ENCODE peak calls at places on chromosomes 11 and 22, in ten cellular contexts. One of them, this sample, is unnamed.
A peak's percentile ranks its signal among the peaks of the same experiment; 100 is the strongest.

GRCh38 chr11:21814169-21814568 is 378.7 kb upstream of the ANO5 start:
- DNase-seq in neural progenitor cell: no peak
- DNase-seq in GM23248: no peak
- DNase-seq in tibial nerve: no peak
- DNase-seq in cardiac muscle cell: no peak
- DNase-seq in transverse colon: no peak
- DNase-seq in stomach: no peak
- DNase-seq in fibroblast of lung: no peak
- DNase-seq in HL-60: no peak
- DNase-seq in endothelial cell of umbilical vein: no peak
- DNase-seq in this sample: no peak

GRCh38 chr11:7004482-7004881 is 15.7 kb downstream of the ZNF214 start:
- DNase-seq in neural progenitor cell: no peak
- DNase-seq in GM23248: peak; percentile 97
- DNase-seq in tibial nerve: no peak
- DNase-seq in cardiac muscle cell: no peak
- DNase-seq in transverse colon: peak; percentile 13
- DNase-seq in stomach: no peak
- DNase-seq in fibroblast of lung: peak; percentile 39
- DNase-seq in HL-60: peak; percentile 2
- DNase-seq in endothelial cell of umbilical vein: peak; percentile 57
- DNase-seq in this sample: peak; percentile 19

GRCh38 chr11:95593101-95593500 is 196.5 kb downstream of the FAM76B start:
- DNase-seq in neural progenitor cell: no peak
- DNase-seq in GM23248: peak; percentile 40
- DNase-seq in tibial nerve: no peak
- DNase-seq in cardiac muscle cell: no peak
- DNase-seq in transverse colon: no peak
- DNase-seq in stomach: no peak
- DNase-seq in fibroblast of lung: peak; percentile 55
- DNase-seq in HL-60: no peak
- DNase-seq in endothelial cell of umbilical vein: no peak
- DNase-seq in this sample: peak; percentile 67

GRCh38 chr22:23408321-23408720 is 171.8 kb downstream of the IGLL1 start:
- DNase-seq in neural progenitor cell: no peak
- DNase-seq in GM23248: no peak
- DNase-seq in tibial nerve: no peak
- DNase-seq in cardiac muscle cell: no peak
- DNase-seq in transverse colon: no peak
- DNase-seq in stomach: no peak
- DNase-seq in fibroblast of lung: no peak
- DNase-seq in HL-60: no peak
- DNase-seq in endothelial cell of umbilical vein: no peak
- DNase-seq in this sample: no peak

GRCh38 chr11:18203723-18204122 is 31.1 kb downstream of the MRGPRX4 start:
- DNase-seq in neural progenitor cell: peak; percentile 80
- DNase-seq in GM23248: peak; percentile 38
- DNase-seq in tibial nerve: no peak
- DNase-seq in cardiac muscle cell: peak; percentile 46
- DNase-seq in transverse colon: no peak
- DNase-seq in stomach: no peak
- DNase-seq in fibroblast of lung: peak; percentile 22
- DNase-seq in HL-60: no peak
- DNase-seq in endothelial cell of umbilical vein: peak; percentile 5
- DNase-seq in this sample: no peak

GRCh38 chr22:49570032-49570848 is 257.4 kb downstream of the BRD1 start:
- DNase-seq in neural progenitor cell: no peak
- DNase-seq in GM23248: no peak
- DNase-seq in tibial nerve: no peak
- DNase-seq in cardiac muscle cell: no peak
- DNase-seq in transverse colon: peak; percentile 3
- DNase-seq in stomach: peak; percentile 10
- DNase-seq in fibroblast of lung: no peak
- DNase-seq in HL-60: no peak
- DNase-seq in endothelial cell of umbilical vein: no peak
- DNase-seq in this sample: peak; percentile 16

GRCh38 chr11:119585038-119585666 is 143.8 kb downstream of the NECTIN1 start:
- DNase-seq in neural progenitor cell: peak; percentile 49
- DNase-seq in GM23248: peak; percentile 10
- DNase-seq in tibial nerve: no peak
- DNase-seq in cardiac muscle cell: peak; percentile 45
- DNase-seq in transverse colon: peak; percentile 10
- DNase-seq in stomach: peak; percentile 48
- DNase-seq in fibroblast of lung: no peak
- DNase-seq in HL-60: no peak
- DNase-seq in endothelial cell of umbilical vein: peak; percentile 28
- DNase-seq in this sample: no peak

GRCh38 chr22:43831561-43832392 is 19.7 kb upstream of the EFCAB6 start:
- DNase-seq in neural progenitor cell: no peak
- DNase-seq in GM23248: no peak
- DNase-seq in tibial nerve: no peak
- DNase-seq in cardiac muscle cell: no peak
- DNase-seq in transverse colon: no peak
- DNase-seq in stomach: no peak
- DNase-seq in fibroblast of lung: no peak
- DNase-seq in HL-60: no peak
- DNase-seq in endothelial cell of umbilical vein: no peak
- DNase-seq in this sample: peak; percentile 50

GRCh38 chr22:31490496-31490925 is 869 bp upstream of the EIF4ENIF1 start:
- DNase-seq in neural progenitor cell: peak; percentile 43
- DNase-seq in GM23248: peak; percentile 85
- DNase-seq in tibial nerve: no peak
- DNase-seq in cardiac muscle cell: peak; percentile 57
- DNase-seq in transverse colon: peak; percentile 78
- DNase-seq in stomach: peak; percentile 53
- DNase-seq in fibroblast of lung: peak; percentile 63
- DNase-seq in HL-60: peak; percentile 96
- DNase-seq in endothelial cell of umbilical vein: peak; percentile 81
- DNase-seq in this sample: peak; percentile 70

GRCh38 chr11:1568451-1568911 is 3.6 kb downstream of the DUSP8 start:
- DNase-seq in neural progenitor cell: peak; percentile 88
- DNase-seq in GM23248: no peak
- DNase-seq in tibial nerve: no peak
- DNase-seq in cardiac muscle cell: no peak
- DNase-seq in transverse colon: no peak
- DNase-seq in stomach: no peak
- DNase-seq in fibroblast of lung: no peak
- DNase-seq in HL-60: no peak
- DNase-seq in endothelial cell of umbilical vein: no peak
- DNase-seq in this sample: no peak

GRCh38 chr11:105670811-105671210 is 60.9 kb downstream of the GRIA4 start:
- DNase-seq in neural progenitor cell: no peak
- DNase-seq in GM23248: no peak
- DNase-seq in tibial nerve: no peak
- DNase-seq in cardiac muscle cell: no peak
- DNase-seq in transverse colon: no peak
- DNase-seq in stomach: no peak
- DNase-seq in fibroblast of lung: no peak
- DNase-seq in HL-60: no peak
- DNase-seq in endothelial cell of umbilical vein: no peak
- DNase-seq in this sample: no peak

GRCh38 chr11:26649884-26650283 is 72.0 kb downstream of the SLC5A12 start:
- DNase-seq in neural progenitor cell: peak; percentile 86
- DNase-seq in GM23248: peak; percentile 73
- DNase-seq in tibial nerve: no peak
- DNase-seq in cardiac muscle cell: peak; percentile 71
- DNase-seq in transverse colon: peak; percentile 61
- DNase-seq in stomach: peak; percentile 58
- DNase-seq in fibroblast of lung: peak; percentile 81
- DNase-seq in HL-60: peak; percentile 61
- DNase-seq in endothelial cell of umbilical vein: peak; percentile 63
- DNase-seq in this sample: peak; percentile 34

GRCh38 chr11:20597924-20598484 is 1.4 kb upstream of the SLC6A5 start:
- DNase-seq in neural progenitor cell: peak; percentile 57
- DNase-seq in GM23248: no peak
- DNase-seq in tibial nerve: no peak
- DNase-seq in cardiac muscle cell: no peak
- DNase-seq in transverse colon: no peak
- DNase-seq in stomach: no peak
- DNase-seq in fibroblast of lung: no peak
- DNase-seq in HL-60: no peak
- DNase-seq in endothelial cell of umbilical vein: no peak
- DNase-seq in this sample: no peak

GRCh38 chr11:8934735-8935478 is 2.2 kb upstream of the C11orf16 start:
- DNase-seq in neural progenitor cell: no peak
- DNase-seq in GM23248: peak; percentile 88
- DNase-seq in tibial nerve: no peak
- DNase-seq in cardiac muscle cell: no peak
- DNase-seq in transverse colon: no peak
- DNase-seq in stomach: no peak
- DNase-seq in fibroblast of lung: peak; percentile 58
- DNase-seq in HL-60: no peak
- DNase-seq in endothelial cell of umbilical vein: no peak
- DNase-seq in this sample: no peak
- H3K27ac ChIP-seq in neural progenitor cell: no peak overlapping the region
- H3K27ac ChIP-seq in GM23248: peak overlapping the region; percentile 49
- H3K27ac ChIP-seq in tibial nerve: no peak overlapping the region
- H3K27ac ChIP-seq in cardiac muscle cell: no peak overlapping the region
- H3K27ac ChIP-seq in transverse colon: no peak overlapping the region
- H3K27ac ChIP-seq in stomach: no peak overlapping the region
- H3K27ac ChIP-seq in fibroblast of lung: peak overlapping the region; percentile 41
- H3K27ac ChIP-seq in HL-60: no peak overlapping the region
- H3K27ac ChIP-seq in endothelial cell of umbilical vein: no peak overlapping the region
- H3K27ac ChIP-seq in this sample: no peak overlapping the region

DNA sequence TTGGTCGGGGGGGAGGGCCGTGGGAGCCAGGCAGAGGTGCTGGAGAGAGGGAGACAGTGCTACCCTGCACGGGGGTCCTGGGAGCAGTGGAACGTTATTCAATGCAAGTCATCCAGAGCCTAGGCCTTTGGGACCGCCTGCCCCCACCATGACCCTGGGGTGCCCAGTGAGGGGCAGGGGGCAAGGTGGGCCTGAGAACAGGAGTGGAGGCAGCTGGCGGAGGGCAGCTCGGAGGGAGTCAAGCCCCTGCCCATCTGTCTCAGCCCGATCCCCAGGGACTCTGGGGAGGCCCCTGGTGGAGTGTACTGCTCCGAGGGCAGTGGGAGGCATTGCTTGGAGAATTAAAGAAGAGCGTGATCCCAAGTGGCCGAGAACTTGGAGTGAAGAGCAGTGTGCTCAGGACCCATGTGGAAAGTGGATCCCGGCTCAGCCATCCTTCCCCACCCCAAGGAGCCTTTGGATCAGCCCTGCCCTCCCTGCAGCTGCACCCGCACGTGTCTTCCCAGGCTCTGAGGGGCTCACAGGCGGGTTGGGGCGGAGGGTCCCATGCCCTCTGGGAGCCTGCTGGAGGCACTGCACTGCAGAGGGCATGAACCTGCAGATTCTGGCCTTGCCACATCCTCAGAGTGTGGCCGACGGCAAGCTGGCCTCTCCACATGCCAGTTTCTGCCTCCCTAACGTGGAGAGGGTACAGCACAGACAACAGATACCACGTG is 34.0 kb upstream of the SMIM38 start:
- DNase-seq in neural progenitor cell: no peak
- DNase-seq in GM23248: no peak
- DNase-seq in tibial nerve: no peak
- DNase-seq in cardiac muscle cell: no peak
- DNase-seq in transverse colon: no peak
- DNase-seq in stomach: no peak
- DNase-seq in fibroblast of lung: no peak
- DNase-seq in HL-60: no peak
- DNase-seq in endothelial cell of umbilical vein: no peak
- DNase-seq in this sample: no peak
- H3K27ac ChIP-seq in neural progenitor cell: no peak overlapping the region
- H3K27ac ChIP-seq in GM23248: no peak overlapping the region
- H3K27ac ChIP-seq in tibial nerve: no peak overlapping the region
- H3K27ac ChIP-seq in cardiac muscle cell: no peak overlapping the region
- H3K27ac ChIP-seq in transverse colon: no peak overlapping the region
- H3K27ac ChIP-seq in stomach: peak overlapping the region; percentile 82
- H3K27ac ChIP-seq in fibroblast of lung: no peak overlapping the region
- H3K27ac ChIP-seq in HL-60: no peak overlapping the region
- H3K27ac ChIP-seq in endothelial cell of umbilical vein: no peak overlapping the region
- H3K27ac ChIP-seq in this sample: peak overlapping the region; percentile 45

DNA sequence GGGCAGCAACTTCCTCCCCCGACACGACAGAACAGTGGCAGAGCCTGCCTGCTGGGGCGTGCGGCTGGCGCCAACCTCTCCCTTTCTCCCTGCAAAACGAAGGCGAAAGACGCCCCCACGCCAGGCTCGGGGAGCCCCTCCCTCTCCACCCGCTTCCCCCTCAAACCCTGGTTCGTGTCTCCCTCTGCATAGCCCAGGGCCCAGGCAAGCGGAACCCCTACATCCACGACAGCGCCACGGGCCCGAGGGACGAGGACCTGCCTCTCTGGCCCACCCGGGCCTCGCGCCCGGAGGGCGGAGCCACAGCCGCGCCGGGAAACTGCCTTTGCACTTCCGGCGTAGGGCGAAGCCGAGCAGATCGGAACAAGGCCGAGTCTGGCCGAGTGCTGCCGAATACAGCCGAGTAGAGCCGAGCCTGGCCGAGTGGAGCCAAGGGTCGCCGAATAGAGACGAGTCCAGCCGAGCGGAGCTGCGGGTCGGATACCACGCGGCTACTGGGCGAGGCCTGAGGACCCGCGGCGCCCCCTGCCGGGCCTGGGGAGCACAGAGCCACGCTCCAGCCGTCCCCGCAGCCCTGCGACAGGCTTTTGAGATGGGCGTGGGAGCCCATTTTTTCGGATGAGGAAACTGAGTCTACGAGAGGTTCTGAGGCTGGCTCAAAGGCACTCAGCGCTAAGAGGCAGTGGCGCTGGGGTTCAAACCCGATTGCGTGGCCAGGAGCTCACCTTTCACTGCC is 11.2 kb upstream of the C1QTNF6 start:
- DNase-seq in neural progenitor cell: peak; percentile 99
- DNase-seq in GM23248: peak; percentile 98
- DNase-seq in tibial nerve: peak; percentile 98
- DNase-seq in cardiac muscle cell: peak; percentile 98
- DNase-seq in transverse colon: peak; percentile 100
- DNase-seq in stomach: peak; percentile 99
- DNase-seq in fibroblast of lung: peak; percentile 97
- DNase-seq in HL-60: peak; percentile 98
- DNase-seq in endothelial cell of umbilical vein: peak; percentile 99
- DNase-seq in this sample: peak; percentile 98
- H3K27ac ChIP-seq in neural progenitor cell: peak overlapping the region; percentile 27
- H3K27ac ChIP-seq in GM23248: peak overlapping the region; percentile 53
- H3K27ac ChIP-seq in tibial nerve: peak overlapping the region; percentile 96
- H3K27ac ChIP-seq in cardiac muscle cell: peak overlapping the region; percentile 81
- H3K27ac ChIP-seq in transverse colon: peak overlapping the region; percentile 94
- H3K27ac ChIP-seq in stomach: peak overlapping the region; percentile 97
- H3K27ac ChIP-seq in fibroblast of lung: peak overlapping the region; percentile 65
- H3K27ac ChIP-seq in HL-60: peak overlapping the region; percentile 91
- H3K27ac ChIP-seq in endothelial cell of umbilical vein: peak overlapping the region; percentile 71
- H3K27ac ChIP-seq in this sample: peak overlapping the region; percentile 84

DNA sequence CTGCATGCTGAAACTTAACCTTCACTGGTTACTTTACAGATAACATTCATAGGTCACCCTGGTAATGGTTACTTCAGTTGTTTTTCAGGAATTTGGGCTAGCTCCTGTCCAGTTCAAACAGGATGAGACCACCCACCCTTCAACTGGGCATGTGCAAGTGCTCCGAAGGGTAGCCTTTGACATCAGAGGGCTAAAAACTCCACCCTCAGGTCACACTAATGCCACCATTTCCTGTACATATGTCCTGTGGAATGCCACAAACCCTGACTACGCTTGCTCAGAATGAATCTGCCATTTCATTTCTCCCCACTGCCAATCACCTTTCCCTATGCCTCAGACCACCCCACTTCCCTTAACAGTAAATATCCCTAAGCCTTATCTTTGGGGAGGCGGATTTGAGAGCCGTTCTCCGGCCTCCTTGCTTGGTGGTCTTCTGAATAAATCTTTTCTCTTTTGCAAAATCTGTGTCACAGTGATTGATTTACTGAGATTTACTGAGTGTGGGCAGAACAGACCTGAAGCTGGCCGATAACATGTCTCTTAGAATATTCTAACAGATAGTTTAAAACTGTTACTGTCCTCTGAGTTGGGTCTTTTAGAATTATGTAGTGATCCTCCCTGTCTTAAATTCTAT is 25.4 kb upstream of the FXYD2 start:
- DNase-seq in neural progenitor cell: no peak
- DNase-seq in GM23248: no peak
- DNase-seq in tibial nerve: no peak
- DNase-seq in cardiac muscle cell: no peak
- DNase-seq in transverse colon: no peak
- DNase-seq in stomach: no peak
- DNase-seq in fibroblast of lung: no peak
- DNase-seq in HL-60: no peak
- DNase-seq in endothelial cell of umbilical vein: no peak
- DNase-seq in this sample: no peak
- H3K27ac ChIP-seq in neural progenitor cell: no peak overlapping the region
- H3K27ac ChIP-seq in GM23248: no peak overlapping the region
- H3K27ac ChIP-seq in tibial nerve: peak overlapping the region; percentile 6
- H3K27ac ChIP-seq in cardiac muscle cell: no peak overlapping the region
- H3K27ac ChIP-seq in transverse colon: no peak overlapping the region
- H3K27ac ChIP-seq in stomach: no peak overlapping the region
- H3K27ac ChIP-seq in fibroblast of lung: no peak overlapping the region
- H3K27ac ChIP-seq in HL-60: no peak overlapping the region
- H3K27ac ChIP-seq in endothelial cell of umbilical vein: no peak overlapping the region
- H3K27ac ChIP-seq in this sample: no peak overlapping the region

This sample was measured in tibial artery.